ENCODE peak calls at places on chromosomes 13 and 19, in eight cellular contexts. One of them, this sample, is unnamed.

GRCh38 chr13:102902789-102903347 is 57.0 kb downstream of the ERCC5 start:
- DNase-seq in stimulated activated CD4-positive, alpha-beta T cell treated with anti-CD3 and anti-CD28 coated beads, Interleukin-1b, Interleukin-23, amount 100 ng/mL, for 24 hours: no peak
- DNase-seq in RCC 7860: no peak
- DNase-seq in effector memory CD8-positive, alpha-beta T cell: no peak
- DNase-seq in Ammon's horn: no peak
- DNase-seq in astrocyte of the cerebellum: no peak
- DNase-seq in T-helper 17 cell: no peak
- DNase-seq in heart left ventricle: peak
- DNase-seq in this sample: no peak

GRCh38 chr13:70812481-70812880 is 704.2 kb upstream of the KLHL1 start:
- DNase-seq in stimulated activated CD4-positive, alpha-beta T cell treated with anti-CD3 and anti-CD28 coated beads, Interleukin-1b, Interleukin-23, amount 100 ng/mL, for 24 hours: no peak
- DNase-seq in RCC 7860: no peak
- DNase-seq in effector memory CD8-positive, alpha-beta T cell: no peak
- DNase-seq in Ammon's horn: no peak
- DNase-seq in astrocyte of the cerebellum: peak
- DNase-seq in T-helper 17 cell: no peak
- DNase-seq in heart left ventricle: no peak
- DNase-seq in this sample: no peak

GRCh38 chr19:44905437-44906160 is at the start of gene APOE:
- DNase-seq in stimulated activated CD4-positive, alpha-beta T cell treated with anti-CD3 and anti-CD28 coated beads, Interleukin-1b, Interleukin-23, amount 100 ng/mL, for 24 hours: no peak
- DNase-seq in RCC 7860: no peak
- DNase-seq in effector memory CD8-positive, alpha-beta T cell: no peak
- DNase-seq in Ammon's horn: peak
- DNase-seq in astrocyte of the cerebellum: no peak
- DNase-seq in T-helper 17 cell: no peak
- DNase-seq in heart left ventricle: no peak
- DNase-seq in this sample: no peak

GRCh38 chr13:66950666-66951065 is 279.5 kb downstream of the PCDH9 start:
- DNase-seq in stimulated activated CD4-positive, alpha-beta T cell treated with anti-CD3 and anti-CD28 coated beads, Interleukin-1b, Interleukin-23, amount 100 ng/mL, for 24 hours: no peak
- DNase-seq in RCC 7860: no peak
- DNase-seq in effector memory CD8-positive, alpha-beta T cell: no peak
- DNase-seq in Ammon's horn: peak
- DNase-seq in astrocyte of the cerebellum: no peak
- DNase-seq in T-helper 17 cell: no peak
- DNase-seq in heart left ventricle: no peak
- DNase-seq in this sample: no peak

GRCh38 chr13:28716511-28716910 is 2.3 kb downstream of the SLC46A3 start:
- DNase-seq in stimulated activated CD4-positive, alpha-beta T cell treated with anti-CD3 and anti-CD28 coated beads, Interleukin-1b, Interleukin-23, amount 100 ng/mL, for 24 hours: no peak
- DNase-seq in RCC 7860: peak
- DNase-seq in effector memory CD8-positive, alpha-beta T cell: no peak
- DNase-seq in Ammon's horn: no peak
- DNase-seq in astrocyte of the cerebellum: no peak
- DNase-seq in T-helper 17 cell: no peak
- DNase-seq in heart left ventricle: peak
- DNase-seq in this sample: peak

GRCh38 chr13:32837973-32838940 is 178.0 kb upstream of the KL start:
- DNase-seq in stimulated activated CD4-positive, alpha-beta T cell treated with anti-CD3 and anti-CD28 coated beads, Interleukin-1b, Interleukin-23, amount 100 ng/mL, for 24 hours: no peak
- DNase-seq in RCC 7860: no peak
- DNase-seq in effector memory CD8-positive, alpha-beta T cell: no peak
- DNase-seq in Ammon's horn: no peak
- DNase-seq in astrocyte of the cerebellum: no peak
- DNase-seq in T-helper 17 cell: no peak
- DNase-seq in heart left ventricle: no peak
- DNase-seq in this sample: no peak

GRCh38 chr19:4966591-4966990 is 2.3 kb upstream of the KDM4B start:
- DNase-seq in stimulated activated CD4-positive, alpha-beta T cell treated with anti-CD3 and anti-CD28 coated beads, Interleukin-1b, Interleukin-23, amount 100 ng/mL, for 24 hours: no peak
- DNase-seq in RCC 7860: peak
- DNase-seq in effector memory CD8-positive, alpha-beta T cell: no peak
- DNase-seq in Ammon's horn: no peak
- DNase-seq in astrocyte of the cerebellum: no peak
- DNase-seq in T-helper 17 cell: no peak
- DNase-seq in heart left ventricle: no peak
- DNase-seq in this sample: no peak

GRCh38 chr13:50355797-50356196 is 340.6 kb downstream of the KCNRG start:
- DNase-seq in stimulated activated CD4-positive, alpha-beta T cell treated with anti-CD3 and anti-CD28 coated beads, Interleukin-1b, Interleukin-23, amount 100 ng/mL, for 24 hours: no peak
- DNase-seq in RCC 7860: no peak
- DNase-seq in effector memory CD8-positive, alpha-beta T cell: no peak
- DNase-seq in Ammon's horn: no peak
- DNase-seq in astrocyte of the cerebellum: no peak
- DNase-seq in T-helper 17 cell: no peak
- DNase-seq in heart left ventricle: no peak
- DNase-seq in this sample: no peak

GRCh38 chr19:28424041-28424440 is 788.9 kb downstream of the UQCRFS1 start:
- DNase-seq in stimulated activated CD4-positive, alpha-beta T cell treated with anti-CD3 and anti-CD28 coated beads, Interleukin-1b, Interleukin-23, amount 100 ng/mL, for 24 hours: no peak
- DNase-seq in RCC 7860: no peak
- DNase-seq in effector memory CD8-positive, alpha-beta T cell: no peak
- DNase-seq in Ammon's horn: no peak
- DNase-seq in astrocyte of the cerebellum: no peak
- DNase-seq in T-helper 17 cell: no peak
- DNase-seq in heart left ventricle: no peak
- DNase-seq in this sample: no peak

GRCh38 chr19:45403781-45404556 is 900 bp downstream of the PPP1R13L start:
- DNase-seq in stimulated activated CD4-positive, alpha-beta T cell treated with anti-CD3 and anti-CD28 coated beads, Interleukin-1b, Interleukin-23, amount 100 ng/mL, for 24 hours: no peak
- DNase-seq in RCC 7860: peak
- DNase-seq in effector memory CD8-positive, alpha-beta T cell: peak
- DNase-seq in Ammon's horn: no peak
- DNase-seq in astrocyte of the cerebellum: no peak
- DNase-seq in T-helper 17 cell: peak
- DNase-seq in heart left ventricle: peak
- DNase-seq in this sample: peak

GRCh38 chr13:95641291-95641811 is 3.2 kb downstream of the DZIP1 start:
- DNase-seq in stimulated activated CD4-positive, alpha-beta T cell treated with anti-CD3 and anti-CD28 coated beads, Interleukin-1b, Interleukin-23, amount 100 ng/mL, for 24 hours: no peak
- DNase-seq in RCC 7860: no peak
- DNase-seq in effector memory CD8-positive, alpha-beta T cell: no peak
- DNase-seq in Ammon's horn: peak
- DNase-seq in astrocyte of the cerebellum: no peak
- DNase-seq in T-helper 17 cell: no peak
- DNase-seq in heart left ventricle: no peak
- DNase-seq in this sample: no peak

GRCh38 chr19:42528354-42529247 is at the start of gene CEACAM1:
- DNase-seq in stimulated activated CD4-positive, alpha-beta T cell treated with anti-CD3 and anti-CD28 coated beads, Interleukin-1b, Interleukin-23, amount 100 ng/mL, for 24 hours: no peak
- DNase-seq in RCC 7860: no peak
- DNase-seq in effector memory CD8-positive, alpha-beta T cell: no peak
- DNase-seq in Ammon's horn: no peak
- DNase-seq in astrocyte of the cerebellum: no peak
- DNase-seq in T-helper 17 cell: peak
- DNase-seq in heart left ventricle: peak
- DNase-seq in this sample: peak

GRCh38 chr13:109199280-109199679 is 569.9 kb downstream of the MYO16 start:
- DNase-seq in stimulated activated CD4-positive, alpha-beta T cell treated with anti-CD3 and anti-CD28 coated beads, Interleukin-1b, Interleukin-23, amount 100 ng/mL, for 24 hours: no peak
- DNase-seq in RCC 7860: no peak
- DNase-seq in effector memory CD8-positive, alpha-beta T cell: no peak
- DNase-seq in Ammon's horn: no peak
- DNase-seq in astrocyte of the cerebellum: no peak
- DNase-seq in T-helper 17 cell: no peak
- DNase-seq in heart left ventricle: no peak
- DNase-seq in this sample: no peak

GRCh38 chr19:14000691-14001365 is 5.3 kb downstream of the RFX1 start:
- DNase-seq in stimulated activated CD4-positive, alpha-beta T cell treated with anti-CD3 and anti-CD28 coated beads, Interleukin-1b, Interleukin-23, amount 100 ng/mL, for 24 hours: no peak
- DNase-seq in RCC 7860: no peak
- DNase-seq in effector memory CD8-positive, alpha-beta T cell: no peak
- DNase-seq in Ammon's horn: no peak
- DNase-seq in astrocyte of the cerebellum: no peak
- DNase-seq in T-helper 17 cell: no peak
- DNase-seq in heart left ventricle: no peak
- DNase-seq in this sample: no peak

GRCh38 chr13:99063952-99064351 is 86.1 kb upstream of the DOCK9 start:
- DNase-seq in stimulated activated CD4-positive, alpha-beta T cell treated with anti-CD3 and anti-CD28 coated beads, Interleukin-1b, Interleukin-23, amount 100 ng/mL, for 24 hours: no peak
- DNase-seq in RCC 7860: no peak
- DNase-seq in effector memory CD8-positive, alpha-beta T cell: no peak
- DNase-seq in Ammon's horn: no peak
- DNase-seq in astrocyte of the cerebellum: no peak
- DNase-seq in T-helper 17 cell: no peak
- DNase-seq in heart left ventricle: no peak
- DNase-seq in this sample: no peak